ENCODE peak calls at places on chromosomes 5 and 9, in four cellular contexts. B is NCI-H187 treated with DMSO at 0.1 percent for 48 hours; I is ELF-1; S is stimulated activated CD4-positive, alpha-beta T cell treated with anti-CD3 and anti-CD28 coated beads, Interleukin-15, amount 100 ng/mL, for 1 hour. D is an unnamed sample.

GRCh38 chr9:128706045-128706444 is 3.7 kb downstream of the PKN3 start:
- DNase-seq in S (no peak), B (no peak), I (no peak), D (no peak)

GRCh38 chr9:12162101-12162500 is 531.1 kb upstream of the TYRP1 start:
- DNase-seq in B (no peak), S (no peak), I (no peak), D (no peak)

GRCh38 chr9:85142461-85143401 is 473.2 kb downstream of the NTRK2 start:
- DNase-seq in S (no peak), B (no peak), I (no peak), D (peak)

GRCh38 chr5:130526708-130527107 is 622.4 kb downstream of the CHSY3 start:
- DNase-seq in B (no peak), I (no peak), S (no peak), D (no peak)

GRCh38 chr5:122985954-122986721 is 50.4 kb downstream of the PPIC start:
- DNase-seq in I (no peak), S (no peak), B (no peak), D (no peak)

GRCh38 chr9:130780865-130781504 is 54.1 kb upstream of the ABL1 start:
- DNase-seq in B (no peak), S (no peak), I (no peak), D (peak)

GRCh38 chr9:130946778-130947617 is 8.0 kb upstream of the FIBCD1 start:
- DNase-seq in I (no peak), B (no peak), S (no peak), D (peak)

GRCh38 chr9:18338042-18338441 is 135.9 kb upstream of the ADAMTSL1 start:
- DNase-seq in B (no peak), S (no peak), I (no peak), D (no peak)

GRCh38 chr9:88748566-88749238 is 213.7 kb downstream of the NXNL2 start:
- DNase-seq in I (peak), B (no peak), S (no peak), D (no peak)

GRCh38 chr5:99747342-99747741 is 787.8 kb upstream of the FAM174A start:
- DNase-seq in S (no peak), B (no peak), I (no peak), D (no peak)

GRCh38 chr9:3331801-3332200 is 194.0 kb downstream of the RFX3 start:
- DNase-seq in I (no peak), B (no peak), S (no peak), D (no peak)

GRCh38 chr9:71504636-71505035 is 263.7 kb downstream of the CEMIP2 start:
- DNase-seq in I (no peak), S (no peak), B (no peak), D (no peak)